ENCODE peak calls at places on chromosomes 5 and 9, in four cellular contexts. One of them, this sample, is unnamed.

GRCh38 chr5:28374492-28374934 is 1336.1 kb upstream of the CDH9 start:
- DNase-seq in stomach: no peak
- DNase-seq in activated T-helper 1 cell treated with Interleukin-2 at 50 U/mL for 16 hours: no peak
- DNase-seq in EL: no peak
- DNase-seq in this sample: no peak

GRCh38 chr9:127686461-127687393 is 20.1 kb upstream of the CFAP157 start:
- DNase-seq in stomach: no peak
- DNase-seq in activated T-helper 1 cell treated with Interleukin-2 at 50 U/mL for 16 hours: no peak
- DNase-seq in EL: no peak
- DNase-seq in this sample: no peak

GRCh38 chr5:108372369-108372768 is 9.5 kb downstream of the FBXL17 start:
- DNase-seq in stomach: no peak
- DNase-seq in activated T-helper 1 cell treated with Interleukin-2 at 50 U/mL for 16 hours: no peak
- DNase-seq in EL: no peak
- DNase-seq in this sample: no peak

GRCh38 chr5:110063640-110064592 is 374.2 kb downstream of the MAN2A1 start:
- DNase-seq in stomach: no peak
- DNase-seq in activated T-helper 1 cell treated with Interleukin-2 at 50 U/mL for 16 hours: no peak
- DNase-seq in EL: peak; percentile 28
- DNase-seq in this sample: no peak

GRCh38 chr5:161547573-161548471 is 1.3 kb upstream of the GABRB2 start:
- DNase-seq in stomach: no peak
- DNase-seq in activated T-helper 1 cell treated with Interleukin-2 at 50 U/mL for 16 hours: no peak
- DNase-seq in EL: no peak
- DNase-seq in this sample: no peak

GRCh38 chr5:78320461-78320860 is 26.0 kb upstream of the AP3B1 start:
- DNase-seq in stomach: no peak
- DNase-seq in activated T-helper 1 cell treated with Interleukin-2 at 50 U/mL for 16 hours: no peak
- DNase-seq in EL: peak; percentile 40
- DNase-seq in this sample: no peak

GRCh38 chr5:19927919-19928318 is 60.1 kb downstream of the CDH18 start:
- DNase-seq in stomach: no peak
- DNase-seq in activated T-helper 1 cell treated with Interleukin-2 at 50 U/mL for 16 hours: no peak
- DNase-seq in EL: no peak
- DNase-seq in this sample: no peak

GRCh38 chr5:123115020-123115419 is 26.0 kb downstream of the PRDM6 start:
- DNase-seq in stomach: no peak
- DNase-seq in activated T-helper 1 cell treated with Interleukin-2 at 50 U/mL for 16 hours: no peak
- DNase-seq in EL: no peak
- DNase-seq in this sample: no peak

GRCh38 chr5:79935992-79936643 is 54.9 kb downstream of the MTX3 start:
- DNase-seq in stomach: no peak
- DNase-seq in activated T-helper 1 cell treated with Interleukin-2 at 50 U/mL for 16 hours: no peak
- DNase-seq in EL: no peak
- DNase-seq in this sample: no peak

GRCh38 chr9:121369595-121370265 is at the start of gene STOM:
- DNase-seq in stomach: peak; percentile 89
- DNase-seq in activated T-helper 1 cell treated with Interleukin-2 at 50 U/mL for 16 hours: peak; percentile 62
- DNase-seq in EL: peak; percentile 90
- DNase-seq in this sample: no peak

GRCh38 chr5:38968665-38969064 is 105.5 kb downstream of the RICTOR start:
- DNase-seq in stomach: no peak
- DNase-seq in activated T-helper 1 cell treated with Interleukin-2 at 50 U/mL for 16 hours: no peak
- DNase-seq in EL: no peak
- DNase-seq in this sample: no peak

GRCh38 chr9:134325096-134325812 is 1.0 kb upstream of the RXRA start:
- DNase-seq in stomach: peak; percentile 68
- DNase-seq in activated T-helper 1 cell treated with Interleukin-2 at 50 U/mL for 16 hours: no peak
- DNase-seq in EL: peak; percentile 55
- DNase-seq in this sample: no peak

GRCh38 chr9:90659626-90660364 is 17.2 kb upstream of the DIRAS2 start:
- DNase-seq in stomach: no peak
- DNase-seq in activated T-helper 1 cell treated with Interleukin-2 at 50 U/mL for 16 hours: no peak
- DNase-seq in EL: peak; percentile 51
- DNase-seq in this sample: no peak

GRCh38 chr5:82777106-82777505 is 300.1 kb downstream of the TMEM167A start:
- DNase-seq in stomach: no peak
- DNase-seq in activated T-helper 1 cell treated with Interleukin-2 at 50 U/mL for 16 hours: no peak
- DNase-seq in EL: no peak
- DNase-seq in this sample: no peak

GRCh38 chr9:93896093-93896492 is 59.1 kb downstream of the BARX1 start:
- DNase-seq in stomach: peak; percentile 17
- DNase-seq in activated T-helper 1 cell treated with Interleukin-2 at 50 U/mL for 16 hours: no peak
- DNase-seq in EL: no peak
- DNase-seq in this sample: no peak

GRCh38 chr5:142618125-142618524 is 67.8 kb downstream of the FGF1 start:
- DNase-seq in stomach: no peak
- DNase-seq in activated T-helper 1 cell treated with Interleukin-2 at 50 U/mL for 16 hours: no peak
- DNase-seq in EL: peak; percentile 88
- DNase-seq in this sample: no peak

GRCh38 chr9:107750741-107751521 is 261.4 kb upstream of the KLF4 start:
- DNase-seq in stomach: peak; percentile 81
- DNase-seq in activated T-helper 1 cell treated with Interleukin-2 at 50 U/mL for 16 hours: no peak
- DNase-seq in EL: peak; percentile 99
- DNase-seq in this sample: no peak

GRCh38 chr9:114082017-114082735 is 4.1 kb upstream of the AMBP start:
- DNase-seq in stomach: peak; percentile 94
- DNase-seq in activated T-helper 1 cell treated with Interleukin-2 at 50 U/mL for 16 hours: peak; percentile 50
- DNase-seq in EL: peak; percentile 86
- DNase-seq in this sample: peak; percentile 67

GRCh38 chr9:83535736-83536135 is 2.5 kb downstream of the FRMD3 start:
- DNase-seq in stomach: no peak
- DNase-seq in activated T-helper 1 cell treated with Interleukin-2 at 50 U/mL for 16 hours: no peak
- DNase-seq in EL: no peak
- DNase-seq in this sample: no peak

GRCh38 chr5:167361841-167362240 is 929.6 kb upstream of the WWC1 start:
- DNase-seq in stomach: no peak
- DNase-seq in activated T-helper 1 cell treated with Interleukin-2 at 50 U/mL for 16 hours: no peak
- DNase-seq in EL: no peak
- DNase-seq in this sample: no peak

GRCh38 chr5:152405145-152405544 is at the start of gene NMUR2:
- DNase-seq in stomach: no peak
- DNase-seq in activated T-helper 1 cell treated with Interleukin-2 at 50 U/mL for 16 hours: no peak
- DNase-seq in EL: peak; percentile 1
- DNase-seq in this sample: no peak

GRCh38 chr9:127854169-127854833 is at the start of gene ENG:
- DNase-seq in stomach: peak; percentile 54
- DNase-seq in activated T-helper 1 cell treated with Interleukin-2 at 50 U/mL for 16 hours: no peak
- DNase-seq in EL: peak; percentile 87
- DNase-seq in this sample: no peak

GRCh38 chr5:175894251-175894650 is 22.9 kb downstream of the CPLX2 start:
- DNase-seq in stomach: no peak
- DNase-seq in activated T-helper 1 cell treated with Interleukin-2 at 50 U/mL for 16 hours: no peak
- DNase-seq in EL: no peak
- DNase-seq in this sample: no peak

GRCh38 chr5:116856271-116856670 is 281.6 kb upstream of the SEMA6A start:
- DNase-seq in stomach: no peak
- DNase-seq in activated T-helper 1 cell treated with Interleukin-2 at 50 U/mL for 16 hours: no peak
- DNase-seq in EL: no peak
- DNase-seq in this sample: no peak

GRCh38 chr9:114033397-114034103 is 44.5 kb downstream of the AMBP start:
- DNase-seq in stomach: no peak
- DNase-seq in activated T-helper 1 cell treated with Interleukin-2 at 50 U/mL for 16 hours: no peak
- DNase-seq in EL: peak; percentile 21
- DNase-seq in this sample: no peak

GRCh38 chr9:135156525-135157510 is 69.3 kb downstream of the OLFM1 start:
- DNase-seq in stomach: peak; percentile 32
- DNase-seq in activated T-helper 1 cell treated with Interleukin-2 at 50 U/mL for 16 hours: no peak
- DNase-seq in EL: peak; percentile 18
- DNase-seq in this sample: no peak

GRCh38 chr9:89746385-89747116 is 141.7 kb downstream of the GADD45G start:
- DNase-seq in stomach: no peak
- DNase-seq in activated T-helper 1 cell treated with Interleukin-2 at 50 U/mL for 16 hours: no peak
- DNase-seq in EL: no peak
- DNase-seq in this sample: no peak

GRCh38 chr5:79070002-79070567 is 518 bp downstream of the BHMT2 start:
- DNase-seq in stomach: no peak
- DNase-seq in activated T-helper 1 cell treated with Interleukin-2 at 50 U/mL for 16 hours: no peak
- DNase-seq in EL: peak; percentile 50
- DNase-seq in this sample: no peak